ENCODE peak calls at places on chromosomes 4 and X, in nine cellular contexts. One of them, this sample, is unnamed.

GRCh38 chrX:137363559-137363958 is 202.4 kb upstream of the ZIC3 start:
- DNase-seq in psoas muscle: no peak
- DNase-seq in fibroblast of mammary gland: no peak
- DNase-seq in suprapubic skin: no peak
- DNase-seq in fibroblast of pulmonary artery: no peak
- DNase-seq in HAP-1: no peak
- DNase-seq in heart right ventricle: no peak
- DNase-seq in mesendoderm: no peak
- DNase-seq in astrocyte of the spinal cord: no peak
- DNase-seq in this sample: no peak

GRCh38 chr4:109599046-109599652 is 39.1 kb downstream of the MCUB start:
- DNase-seq in HAP-1: no peak
- DNase-seq in heart right ventricle: no peak
- DNase-seq in psoas muscle: no peak
- DNase-seq in astrocyte of the spinal cord: no peak
- DNase-seq in fibroblast of mammary gland: no peak
- DNase-seq in fibroblast of pulmonary artery: no peak
- DNase-seq in mesendoderm: no peak
- DNase-seq in suprapubic skin: no peak
- DNase-seq in this sample: no peak

GRCh38 chrX:119694601-119695534 is 1.9 kb upstream of the SEPTIN6 start:
- DNase-seq in mesendoderm: peak; percentile 80
- DNase-seq in fibroblast of mammary gland: no peak
- DNase-seq in suprapubic skin: no peak
- DNase-seq in heart right ventricle: no peak
- DNase-seq in HAP-1: no peak
- DNase-seq in astrocyte of the spinal cord: no peak
- DNase-seq in psoas muscle: no peak
- DNase-seq in fibroblast of pulmonary artery: no peak
- DNase-seq in this sample: no peak

GRCh38 chr4:41394362-41394960 is 137.7 kb downstream of the UCHL1 start:
- DNase-seq in fibroblast of mammary gland: no peak
- DNase-seq in mesendoderm: no peak
- DNase-seq in fibroblast of pulmonary artery: no peak
- DNase-seq in suprapubic skin: no peak
- DNase-seq in psoas muscle: no peak
- DNase-seq in HAP-1: no peak
- DNase-seq in astrocyte of the spinal cord: no peak
- DNase-seq in heart right ventricle: no peak
- DNase-seq in this sample: no peak

GRCh38 chr4:186249785-186250739 is 15.9 kb upstream of the F11 start:
- DNase-seq in heart right ventricle: no peak
- DNase-seq in fibroblast of pulmonary artery: peak; percentile 10
- DNase-seq in HAP-1: peak; percentile 31
- DNase-seq in mesendoderm: peak; percentile 35
- DNase-seq in fibroblast of mammary gland: peak; percentile 29
- DNase-seq in psoas muscle: no peak
- DNase-seq in astrocyte of the spinal cord: no peak
- DNase-seq in suprapubic skin: no peak
- DNase-seq in this sample: peak; percentile 3

GRCh38 chr4:17232575-17233253 is 279.2 kb downstream of the QDPR start:
- DNase-seq in psoas muscle: no peak
- DNase-seq in suprapubic skin: no peak
- DNase-seq in mesendoderm: no peak
- DNase-seq in fibroblast of mammary gland: peak; percentile 67
- DNase-seq in heart right ventricle: peak; percentile 21
- DNase-seq in fibroblast of pulmonary artery: peak; percentile 84
- DNase-seq in HAP-1: no peak
- DNase-seq in astrocyte of the spinal cord: peak; percentile 71
- DNase-seq in this sample: peak; percentile 84

GRCh38 chrX:132373610-132374009 is 115.2 kb downstream of the MBNL3 start:
- DNase-seq in fibroblast of pulmonary artery: no peak
- DNase-seq in heart right ventricle: no peak
- DNase-seq in suprapubic skin: no peak
- DNase-seq in HAP-1: no peak
- DNase-seq in psoas muscle: no peak
- DNase-seq in mesendoderm: no peak
- DNase-seq in fibroblast of mammary gland: no peak
- DNase-seq in astrocyte of the spinal cord: no peak
- DNase-seq in this sample: no peak

GRCh38 chr4:142846105-142846728 is at the start of gene INPP4B:
- DNase-seq in astrocyte of the spinal cord: peak; percentile 56
- DNase-seq in HAP-1: no peak
- DNase-seq in fibroblast of pulmonary artery: peak; percentile 60
- DNase-seq in psoas muscle: peak; percentile 80
- DNase-seq in heart right ventricle: peak; percentile 42
- DNase-seq in suprapubic skin: no peak
- DNase-seq in fibroblast of mammary gland: peak; percentile 49
- DNase-seq in mesendoderm: peak; percentile 70
- DNase-seq in this sample: peak; percentile 64

GRCh38 chr4:18020145-18020670 is 1.3 kb downstream of the LCORL start:
- DNase-seq in HAP-1: no peak
- DNase-seq in fibroblast of mammary gland: peak; percentile 32
- DNase-seq in heart right ventricle: no peak
- DNase-seq in astrocyte of the spinal cord: peak; percentile 16
- DNase-seq in suprapubic skin: no peak
- DNase-seq in psoas muscle: no peak
- DNase-seq in fibroblast of pulmonary artery: peak; percentile 34
- DNase-seq in mesendoderm: peak; percentile 16
- DNase-seq in this sample: peak; percentile 5

GRCh38 chrX:1178580-1179057 is 33.8 kb downstream of the CRLF2 start:
- DNase-seq in suprapubic skin: no peak
- DNase-seq in fibroblast of mammary gland: peak; percentile 8
- DNase-seq in fibroblast of pulmonary artery: peak; percentile 1
- DNase-seq in mesendoderm: no peak
- DNase-seq in HAP-1: no peak
- DNase-seq in heart right ventricle: no peak
- DNase-seq in astrocyte of the spinal cord: no peak
- DNase-seq in psoas muscle: no peak
- DNase-seq in this sample: peak; percentile 23

GRCh38 chrX:9785252-9785943 is 831 bp upstream of the SHROOM2 start:
- DNase-seq in astrocyte of the spinal cord: no peak
- DNase-seq in fibroblast of mammary gland: no peak
- DNase-seq in suprapubic skin: no peak
- DNase-seq in mesendoderm: no peak
- DNase-seq in psoas muscle: no peak
- DNase-seq in HAP-1: no peak
- DNase-seq in heart right ventricle: no peak
- DNase-seq in fibroblast of pulmonary artery: no peak
- DNase-seq in this sample: peak; percentile 39

GRCh38 chrX:46837543-46838481 is 969 bp downstream of the RP2 start:
- DNase-seq in HAP-1: peak; percentile 45
- DNase-seq in mesendoderm: no peak
- DNase-seq in astrocyte of the spinal cord: peak; percentile 40
- DNase-seq in heart right ventricle: no peak
- DNase-seq in fibroblast of mammary gland: peak; percentile 41
- DNase-seq in fibroblast of pulmonary artery: no peak
- DNase-seq in suprapubic skin: no peak
- DNase-seq in psoas muscle: no peak
- DNase-seq in this sample: no peak

GRCh38 chr4:126719803-126720202 is 913.0 kb upstream of the INTU start:
- DNase-seq in fibroblast of mammary gland: no peak
- DNase-seq in heart right ventricle: no peak
- DNase-seq in psoas muscle: no peak
- DNase-seq in astrocyte of the spinal cord: no peak
- DNase-seq in suprapubic skin: no peak
- DNase-seq in mesendoderm: no peak
- DNase-seq in fibroblast of pulmonary artery: no peak
- DNase-seq in HAP-1: no peak
- DNase-seq in this sample: no peak
- H3K4me3 ChIP-seq in fibroblast of mammary gland: no peak overlapping the region
- H3K4me3 ChIP-seq in heart right ventricle: no peak overlapping the region
- H3K4me3 ChIP-seq in psoas muscle: no peak overlapping the region
- H3K4me3 ChIP-seq in astrocyte of the spinal cord: no peak overlapping the region
- H3K4me3 ChIP-seq in suprapubic skin: no peak overlapping the region
- H3K4me3 ChIP-seq in mesendoderm: no peak overlapping the region
- H3K4me3 ChIP-seq in fibroblast of pulmonary artery: no peak overlapping the region
- H3K4me3 ChIP-seq in HAP-1: no peak overlapping the region
- H3K4me3 ChIP-seq in this sample: no peak overlapping the region

DNA sequence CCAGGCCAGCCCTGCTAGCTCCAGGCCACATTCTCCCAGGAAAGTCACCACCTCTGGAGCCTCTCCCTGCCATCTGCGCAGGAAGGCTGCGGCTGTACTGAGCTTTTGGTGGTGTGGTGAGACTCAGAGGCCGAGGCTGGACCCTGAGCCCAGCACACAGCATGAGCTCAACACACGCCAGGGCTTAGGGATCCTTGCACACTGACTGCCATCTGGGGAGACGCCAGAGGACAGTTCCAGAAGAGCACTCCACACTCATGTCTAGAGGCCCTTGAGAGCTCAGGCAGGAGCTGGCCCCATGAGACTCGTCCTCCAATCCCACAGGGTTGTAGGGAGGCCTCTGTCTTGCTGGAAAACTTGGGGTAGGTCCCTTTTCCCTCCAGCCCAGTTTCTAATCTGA is 40.6 kb downstream of the ABLIM2 start:
- DNase-seq in HAP-1: no peak
- DNase-seq in suprapubic skin: no peak
- DNase-seq in psoas muscle: peak; percentile 73
- DNase-seq in fibroblast of pulmonary artery: no peak
- DNase-seq in heart right ventricle: no peak
- DNase-seq in mesendoderm: no peak
- DNase-seq in astrocyte of the spinal cord: no peak
- DNase-seq in fibroblast of mammary gland: no peak
- DNase-seq in this sample: no peak
- H3K4me3 ChIP-seq in HAP-1: no peak overlapping the region
- H3K4me3 ChIP-seq in suprapubic skin: no peak overlapping the region
- H3K4me3 ChIP-seq in psoas muscle: no peak overlapping the region
- H3K4me3 ChIP-seq in fibroblast of pulmonary artery: no peak overlapping the region
- H3K4me3 ChIP-seq in heart right ventricle: no peak overlapping the region
- H3K4me3 ChIP-seq in mesendoderm: no peak overlapping the region
- H3K4me3 ChIP-seq in astrocyte of the spinal cord: no peak overlapping the region
- H3K4me3 ChIP-seq in fibroblast of mammary gland: no peak overlapping the region
- H3K4me3 ChIP-seq in this sample: no peak overlapping the region

GRCh38 chr4:140095694-140096482 is 58.1 kb downstream of the MAML3 start:
- DNase-seq in mesendoderm: peak; percentile 48
- DNase-seq in astrocyte of the spinal cord: peak; percentile 97
- DNase-seq in fibroblast of pulmonary artery: peak; percentile 99
- DNase-seq in psoas muscle: no peak
- DNase-seq in fibroblast of mammary gland: peak; percentile 99
- DNase-seq in HAP-1: no peak
- DNase-seq in suprapubic skin: no peak
- DNase-seq in heart right ventricle: peak; percentile 23
- DNase-seq in this sample: peak; percentile 97

GRCh38 chr4:140096921-140097320 is 57.1 kb downstream of the MAML3 start:
- DNase-seq in fibroblast of pulmonary artery: peak; percentile 66
- DNase-seq in HAP-1: no peak
- DNase-seq in heart right ventricle: no peak
- DNase-seq in mesendoderm: no peak
- DNase-seq in astrocyte of the spinal cord: no peak
- DNase-seq in psoas muscle: no peak
- DNase-seq in suprapubic skin: no peak
- DNase-seq in fibroblast of mammary gland: peak; percentile 52
- DNase-seq in this sample: no peak

GRCh38 chr4:140092094-140092820 is 61.7 kb downstream of the MAML3 start:
- DNase-seq in psoas muscle: no peak
- DNase-seq in HAP-1: peak; percentile 86
- DNase-seq in fibroblast of pulmonary artery: no peak
- DNase-seq in astrocyte of the spinal cord: no peak
- DNase-seq in mesendoderm: peak; percentile 98
- DNase-seq in suprapubic skin: peak; percentile 80
- DNase-seq in fibroblast of mammary gland: no peak
- DNase-seq in heart right ventricle: peak; percentile 57
- DNase-seq in this sample: peak; percentile 94

GRCh38 chr4:140096483-140096861 is 57.5 kb downstream of the MAML3 start:
- DNase-seq in heart right ventricle: no peak
- DNase-seq in HAP-1: no peak
- DNase-seq in fibroblast of pulmonary artery: no peak
- DNase-seq in mesendoderm: peak; percentile 44
- DNase-seq in fibroblast of mammary gland: no peak
- DNase-seq in psoas muscle: no peak
- DNase-seq in astrocyte of the spinal cord: no peak
- DNase-seq in suprapubic skin: no peak
- DNase-seq in this sample: no peak

DNA sequence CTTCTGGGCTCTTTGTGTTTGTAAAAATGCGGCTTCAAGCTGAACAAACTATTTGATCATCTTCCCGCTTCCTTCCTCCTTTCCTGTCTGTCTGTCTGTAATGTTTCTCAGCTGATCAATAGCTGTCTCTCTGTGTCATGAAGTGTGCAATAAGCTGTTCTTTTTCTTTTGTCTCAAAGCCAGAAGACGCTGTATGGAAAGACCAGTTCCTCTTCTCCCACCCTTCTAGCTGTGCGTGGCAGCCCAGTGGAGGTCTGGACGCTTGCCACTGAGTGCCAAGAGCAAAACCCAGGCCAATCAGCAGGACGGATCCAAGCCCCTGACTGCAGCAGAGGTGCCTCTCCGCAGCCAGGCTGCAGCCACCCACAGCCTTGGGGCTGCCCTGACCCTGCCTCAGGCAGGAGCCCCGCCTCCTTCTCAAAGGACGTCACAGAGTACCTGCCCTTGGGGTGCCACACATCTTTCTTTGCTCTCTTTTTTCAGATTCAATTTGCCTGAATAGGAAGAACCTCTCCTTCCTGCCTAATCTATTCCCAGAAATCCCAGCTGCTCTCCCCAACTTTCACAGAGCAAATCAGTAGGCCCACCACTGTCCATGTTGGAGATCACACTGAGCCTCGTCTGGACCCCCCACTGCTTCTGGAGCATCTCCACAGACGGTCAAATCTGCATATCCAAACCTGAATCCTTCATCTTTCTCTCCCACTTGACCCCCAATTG is 59.1 kb downstream of the MAML3 start:
- DNase-seq in heart right ventricle: peak; percentile 66
- DNase-seq in fibroblast of pulmonary artery: no peak
- DNase-seq in mesendoderm: peak; percentile 92
- DNase-seq in HAP-1: no peak
- DNase-seq in astrocyte of the spinal cord: peak; percentile 74
- DNase-seq in fibroblast of mammary gland: no peak
- DNase-seq in suprapubic skin: peak; percentile 85
- DNase-seq in psoas muscle: peak; percentile 79
- DNase-seq in this sample: no peak
- H3K4me3 ChIP-seq in heart right ventricle: no peak overlapping the region
- H3K4me3 ChIP-seq in fibroblast of pulmonary artery: no peak overlapping the region
- H3K4me3 ChIP-seq in mesendoderm: no peak overlapping the region
- H3K4me3 ChIP-seq in HAP-1: no peak overlapping the region
- H3K4me3 ChIP-seq in astrocyte of the spinal cord: no peak overlapping the region
- H3K4me3 ChIP-seq in fibroblast of mammary gland: no peak overlapping the region
- H3K4me3 ChIP-seq in suprapubic skin: peak overlapping the region; percentile 7
- H3K4me3 ChIP-seq in psoas muscle: peak overlapping the region; percentile 19
- H3K4me3 ChIP-seq in this sample: no peak overlapping the region

DNA sequence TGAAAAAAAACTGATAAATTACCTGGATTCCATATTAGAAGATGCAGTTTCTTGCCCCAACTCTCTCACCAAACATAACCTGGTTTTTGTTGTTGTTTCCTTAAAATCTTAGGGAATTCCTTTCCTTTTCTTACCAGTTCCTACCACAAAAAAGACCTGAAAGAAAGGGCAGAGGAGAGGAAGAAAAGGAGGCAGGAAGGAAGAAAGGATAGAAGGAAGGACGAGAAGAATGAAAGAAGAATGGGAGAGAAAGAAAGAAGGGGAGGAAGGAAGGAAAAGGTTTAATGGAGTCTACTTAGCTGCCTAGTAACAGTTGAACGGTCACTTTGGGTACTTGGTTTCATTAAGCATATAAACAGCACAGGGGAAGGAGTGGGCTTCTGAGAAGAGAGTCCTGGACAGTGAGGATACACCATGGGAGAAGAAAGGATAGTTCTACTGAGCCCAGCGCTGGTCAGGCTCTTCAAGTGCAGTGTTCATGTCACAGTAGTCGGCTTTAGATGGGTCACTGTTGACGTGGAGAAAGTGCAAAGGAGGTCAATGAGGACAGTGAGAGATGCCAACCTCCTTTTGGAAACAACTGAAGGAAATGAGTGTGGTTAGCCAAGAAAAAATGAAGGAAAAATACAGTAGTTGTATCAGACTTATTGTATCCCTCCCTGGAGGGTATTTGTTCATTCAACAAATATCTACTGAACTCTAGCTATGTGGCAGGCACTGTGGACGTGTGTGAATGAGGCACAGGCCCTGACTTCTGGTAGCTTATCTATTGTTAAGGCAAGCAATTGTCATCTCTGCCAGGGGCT is 1.1 kb upstream of the CHIC2 start:
- DNase-seq in HAP-1: no peak
- DNase-seq in psoas muscle: no peak
- DNase-seq in suprapubic skin: no peak
- DNase-seq in astrocyte of the spinal cord: no peak
- DNase-seq in mesendoderm: peak; percentile 48
- DNase-seq in fibroblast of mammary gland: peak; percentile 47
- DNase-seq in heart right ventricle: no peak
- DNase-seq in fibroblast of pulmonary artery: peak; percentile 60
- DNase-seq in this sample: peak; percentile 10
- H3K4me3 ChIP-seq in HAP-1: no peak overlapping the region
- H3K4me3 ChIP-seq in psoas muscle: peak overlapping the region; percentile 97
- H3K4me3 ChIP-seq in suprapubic skin: peak overlapping the region; percentile 74
- H3K4me3 ChIP-seq in astrocyte of the spinal cord: no peak overlapping the region
- H3K4me3 ChIP-seq in mesendoderm: no peak overlapping the region
- H3K4me3 ChIP-seq in fibroblast of mammary gland: no peak overlapping the region
- H3K4me3 ChIP-seq in heart right ventricle: peak overlapping the region; percentile 100
- H3K4me3 ChIP-seq in fibroblast of pulmonary artery: peak overlapping the region; percentile 45
- H3K4me3 ChIP-seq in this sample: peak overlapping the region; percentile 80

This sample was measured in cardiac muscle cell.